ENCODE peak calls at places on chromosomes 12 and 14, in six cellular contexts. F, C, K, G, E and P are unnamed samples.

GRCh38 chr14:22403286-22403685 is 185.7 kb downstream of the DAD1 start:
- DNase-seq in F (no peak), C (no peak), K (no peak), G (no peak), E (no peak), P (no peak)

GRCh38 chr14:74085047-74085637 is 386 bp downstream of the LIN52 start:
- DNase-seq in F (peak), C (no peak), K (no peak), G (no peak), E (no peak), P (peak)

GRCh38 chr12:916712-917445 is 32.6 kb downstream of the RAD52 start:
- DNase-seq in F (no peak), C (no peak), K (no peak), G (no peak), E (no peak), P (no peak)

GRCh38 chr14:82449926-82450325 is 916.3 kb upstream of the SEL1L start:
- DNase-seq in F (no peak), C (no peak), K (no peak), G (no peak), E (no peak), P (no peak)

GRCh38 chr12:125518074-125518473 is 452.8 kb downstream of the AACS start:
- DNase-seq in F (no peak), C (no peak), K (no peak), G (no peak), E (no peak), P (no peak)

GRCh38 chr12:93794738-93795137 is 117.6 kb downstream of the CRADD start:
- DNase-seq in F (no peak), C (no peak), K (no peak), G (no peak), E (no peak), P (no peak)

GRCh38 chr12:116247377-116247776 is 30.1 kb downstream of the MED13L start:
- DNase-seq in F (peak), C (no peak), K (no peak), G (no peak), E (no peak), P (no peak)

GRCh38 chr12:29317556-29318363 is 63.2 kb downstream of the ERGIC2 start:
- DNase-seq in F (peak), C (peak), K (no peak), G (no peak), E (no peak), P (peak)

GRCh38 chr12:93790472-93791152 is 113.4 kb downstream of the CRADD start:
- DNase-seq in F (peak), C (no peak), K (no peak), G (no peak), E (no peak), P (peak)

GRCh38 chr14:92105845-92106094 is 612 bp downstream of the ATXN3 start:
- DNase-seq in F (peak), C (peak), K (peak), G (peak), E (peak), P (peak)

GRCh38 chr12:12946686-12947355 is 5.1 kb downstream of the GPRC5D start:
- DNase-seq in F (no peak), C (no peak), K (no peak), G (no peak), E (no peak), P (peak)

GRCh38 chr12:50174971-50175715 is 8.0 kb upstream of the CERS5 start:
- DNase-seq in F (peak), C (no peak), K (no peak), G (no peak), E (no peak), P (peak)

GRCh38 chr14:70735043-70735442 is 74.3 kb downstream of the MAP3K9 start:
- DNase-seq in F (peak), C (no peak), K (no peak), G (no peak), E (no peak), P (no peak)

GRCh38 chr14:24273422-24273998 is 2.1 kb upstream of the RABGGTA start:
- DNase-seq in F (no peak), C (no peak), K (no peak), G (no peak), E (no peak), P (no peak)

GRCh38 chr14:79196216-79196615 is 1015.1 kb downstream of the DIO2 start:
- DNase-seq in F (no peak), C (no peak), K (no peak), G (no peak), E (no peak), P (no peak)

GRCh38 chr14:75982724-75983358 is 1.0 kb upstream of the TGFB3 start:
- DNase-seq in F (peak), C (peak), K (no peak), G (peak), E (no peak), P (peak)

GRCh38 chr12:132366341-132366861 is 37.0 kb upstream of the GALNT9 start:
- DNase-seq in F (no peak), C (no peak), K (peak), G (no peak), E (no peak), P (no peak)

GRCh38 chr14:83779266-83779665 is 1750.7 kb upstream of the FLRT2 start:
- DNase-seq in F (peak), C (no peak), K (no peak), G (no peak), E (no peak), P (peak)

GRCh38 chr14:63650336-63650952 is 8.8 kb upstream of the WDR89 start:
- DNase-seq in F (peak), C (no peak), K (no peak), G (peak), E (no peak), P (peak)

GRCh38 chr12:120783197-120783596 is 57.6 kb downstream of the ACADS start:
- DNase-seq in F (peak), C (no peak), K (no peak), G (no peak), E (no peak), P (peak)

GRCh38 chr12:7856516-7856915 is 16.2 kb downstream of the SLC2A14 start:
- DNase-seq in F (no peak), C (no peak), K (no peak), G (no peak), E (no peak), P (no peak)

GRCh38 chr12:76720068-76720467 is 43.8 kb upstream of the ZDHHC17 start:
- DNase-seq in F (no peak), C (no peak), K (no peak), G (no peak), E (no peak), P (peak)

GRCh38 chr12:96247567-96247962 is 53.4 kb downstream of the ELK3 start:
- DNase-seq in F (no peak), C (no peak), K (no peak), G (no peak), E (no peak), P (no peak)

GRCh38 chr12:25728196-25728595 is 175.1 kb upstream of the LMNTD1 start:
- DNase-seq in F (peak), C (no peak), K (no peak), G (no peak), E (no peak), P (no peak)

GRCh38 chr12:96155181-96155580 is 39.0 kb upstream of the ELK3 start:
- DNase-seq in F (no peak), C (no peak), K (no peak), G (no peak), E (no peak), P (no peak)

GRCh38 chr14:93331375-93332031 is 1.3 kb downstream of the BTBD7 start:
- DNase-seq in F (no peak), C (peak), K (peak), G (peak), E (no peak), P (no peak)

GRCh38 chr12:104462931-104463339 is 6.2 kb downstream of the CHST11 start:
- DNase-seq in F (peak), C (peak), K (no peak), G (no peak), E (no peak), P (no peak)

GRCh38 chr14:71371711-71372396 is 464.6 kb downstream of the PCNX1 start:
- DNase-seq in F (peak), C (no peak), K (no peak), G (no peak), E (no peak), P (peak)

GRCh38 chr12:88579572-88579940 is 715 bp downstream of the KITLG start:
- DNase-seq in F (no peak), C (peak), K (peak), G (peak), E (no peak), P (no peak)

GRCh38 chr12:2977776-2978175 is 18.6 kb downstream of the TEAD4 start:
- DNase-seq in F (no peak), C (no peak), K (no peak), G (no peak), E (no peak), P (no peak)

GRCh38 chr12:118119449-118119879 is 15.7 kb upstream of the VSIG10 start:
- DNase-seq in F (no peak), C (no peak), K (no peak), G (no peak), E (no peak), P (no peak)

GRCh38 chr12:70196732-70197361 is 46.4 kb upstream of the CNOT2 start:
- DNase-seq in F (peak), C (no peak), K (no peak), G (no peak), E (no peak), P (peak)

GRCh38 chr14:105199093-105199492 is 18.0 kb upstream of the NUDT14 start:
- DNase-seq in F (peak), C (no peak), K (no peak), G (no peak), E (no peak), P (no peak)

GRCh38 chr12:52246720-52247621 is 13.9 kb downstream of the KRT7 start:
- DNase-seq in F (no peak), C (no peak), K (no peak), G (no peak), E (no peak), P (no peak)

GRCh38 chr14:76045773-76046172 is 60.2 kb downstream of the IFT43 start:
- DNase-seq in F (no peak), C (no peak), K (no peak), G (no peak), E (no peak), P (no peak)

GRCh38 chr14:100906420-100906819 is 2.9 kb upstream of the RTL1 start:
- DNase-seq in F (no peak), C (no peak), K (no peak), G (peak), E (no peak), P (no peak)
- TF ChIP-seq CTCF in F (no peak), C (no peak), K (no peak), G (no peak), E (no peak), P (no peak)

GRCh38 chr12:27552886-27553560 is 29.0 kb downstream of the PPFIBP1 start:
- DNase-seq in F (no peak), C (no peak), K (no peak), G (no peak), E (no peak), P (no peak)

GRCh38 chr12:27554003-27554402 is 30.0 kb downstream of the PPFIBP1 start:
- DNase-seq in F (peak), C (no peak), K (no peak), G (no peak), E (no peak), P (no peak)

GRCh38 chr12:27555928-27556778 is 32.1 kb downstream of the PPFIBP1 start:
- DNase-seq in F (peak), C (no peak), K (no peak), G (no peak), E (no peak), P (peak)

GRCh38 chr12:27554421-27555186 is 30.6 kb downstream of the PPFIBP1 start:
- DNase-seq in F (peak), C (peak), K (no peak), G (no peak), E (no peak), P (peak)

DNA sequence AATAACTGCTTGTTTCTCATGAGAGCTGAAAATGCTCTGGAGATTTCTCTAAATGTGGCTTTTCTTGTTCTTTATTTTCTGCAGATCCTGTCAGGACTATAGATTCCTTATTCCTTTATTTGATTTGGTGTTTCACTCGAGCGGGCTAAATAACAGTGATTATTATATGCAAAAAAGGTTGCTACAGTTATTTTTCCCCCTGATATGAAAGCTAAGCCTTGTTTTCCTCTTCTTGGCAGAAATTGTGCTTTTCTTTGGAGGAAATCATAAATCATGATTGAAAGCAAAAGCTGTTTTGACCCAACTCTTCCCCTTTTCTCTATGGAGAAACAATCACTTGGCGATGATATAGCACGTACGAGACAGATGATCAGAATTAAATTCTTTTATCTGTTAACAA is 31.3 kb downstream of the PPFIBP1 start:
- DNase-seq in F (no peak), C (no peak), K (no peak), G (no peak), E (no peak), P (no peak)
- H3K4me3 ChIP-seq in F (no peak), C (no peak), K (no peak), G (peak), E (peak), P (peak)

DNA sequence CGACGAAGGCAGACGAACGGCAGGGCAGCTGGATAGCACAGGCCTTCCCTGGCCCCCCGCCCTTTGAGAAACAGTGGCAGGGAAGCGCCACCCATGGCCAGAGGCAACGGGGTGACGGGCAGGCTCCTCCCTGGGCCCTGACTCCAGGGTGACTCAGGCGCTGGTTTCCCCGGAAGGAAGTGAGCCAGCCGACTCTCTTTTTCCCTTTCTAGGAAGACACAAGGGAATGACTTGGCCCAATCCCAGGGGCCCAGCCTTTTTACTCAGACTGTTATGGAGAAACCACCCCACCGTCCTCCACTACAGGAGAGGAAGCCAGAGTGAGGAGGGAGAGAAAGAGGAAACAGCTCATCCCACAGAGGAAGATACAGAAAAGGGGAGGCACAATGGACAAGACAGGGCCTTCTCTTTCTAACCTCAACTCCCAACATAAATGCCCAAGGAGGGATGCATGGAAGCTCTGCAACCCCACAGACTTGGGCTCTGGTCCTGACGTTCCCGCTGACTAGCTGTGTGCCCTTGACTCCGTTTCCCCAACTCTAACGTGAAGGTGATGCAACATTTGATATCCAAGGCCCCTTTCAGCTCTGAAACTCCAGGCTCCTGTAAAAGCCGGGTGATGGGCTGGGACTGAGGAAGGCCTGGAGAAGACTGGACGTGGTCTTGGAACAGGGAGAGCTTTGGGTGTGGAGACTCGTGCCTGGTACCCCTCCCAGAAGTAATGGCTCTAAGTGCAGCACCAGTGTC is 27.9 kb downstream of the ACTN1 start:
- DNase-seq in F (peak), C (peak), K (peak), G (peak), E (no peak), P (peak)
- TF ChIP-seq CTCF in F (no peak), C (no peak), K (no peak), G (no peak), E (no peak), P (no peak)

GRCh38 chr14:96207686-96208085 is 3.0 kb downstream of the BDKRB2 start:
- DNase-seq in F (no peak), C (no peak), K (no peak), G (no peak), E (no peak), P (no peak)
- H3K4me3 ChIP-seq in F (no peak), C (no peak), K (no peak), G (no peak), E (peak), P (no peak)

DNA sequence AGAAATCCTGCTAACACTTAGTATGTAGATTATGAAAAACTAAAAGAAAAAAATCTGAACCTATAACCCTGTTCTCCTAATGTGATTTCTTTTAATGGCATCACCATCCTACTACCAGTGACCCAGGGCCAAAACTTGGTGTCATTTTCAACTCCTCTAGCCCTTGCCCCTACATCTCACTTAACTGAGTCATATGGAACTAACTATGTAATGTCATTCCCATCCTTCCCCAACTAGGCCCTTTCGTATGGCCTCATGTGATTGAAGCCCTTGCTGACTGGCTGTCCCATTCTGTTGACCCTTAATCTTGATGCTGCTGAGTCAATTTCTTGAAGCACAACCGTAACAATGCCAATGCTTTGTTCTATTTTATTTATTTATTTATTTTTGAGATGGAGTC is 7.6 kb downstream of the DMAC2L start:
- DNase-seq in F (no peak), C (no peak), K (no peak), G (no peak), E (no peak), P (no peak)
- TF ChIP-seq CTCF in F (no peak), C (no peak), K (no peak), G (no peak), E (no peak), P (no peak)

DNA sequence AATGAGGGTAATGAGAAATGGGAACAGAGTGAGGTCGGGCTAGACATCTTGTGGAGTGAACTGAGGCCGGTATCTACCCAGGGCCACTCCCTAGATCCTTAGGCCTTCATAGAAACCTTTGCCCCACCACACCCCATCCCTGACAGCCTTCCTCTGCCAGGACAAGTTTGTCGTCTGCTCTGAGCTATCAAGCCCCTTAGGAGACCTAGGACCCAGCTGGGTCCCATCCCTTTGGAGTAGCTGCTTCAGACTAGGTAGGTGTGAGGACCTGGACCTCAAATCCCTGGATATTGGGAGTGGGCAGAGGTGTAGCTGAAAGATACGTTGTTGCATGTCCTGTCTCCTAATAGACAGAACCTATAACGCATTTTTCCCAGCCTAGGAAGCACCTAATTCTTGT is at the start of gene TMEM253:
- DNase-seq in F (no peak), C (peak), K (no peak), G (no peak), E (no peak), P (no peak)
- H3K4me3 ChIP-seq in F (no peak), C (no peak), K (no peak), G (no peak), E (no peak), P (no peak)

GRCh38 chr12:34306133-34306830 is 284.0 kb downstream of the ALG10 start:
- DNase-seq in F (no peak), C (no peak), K (no peak), G (no peak), E (no peak), P (no peak)
- TF ChIP-seq CTCF in F (no peak), C (no peak), K (no peak), G (no peak), E (no peak), P (no peak)

DNA sequence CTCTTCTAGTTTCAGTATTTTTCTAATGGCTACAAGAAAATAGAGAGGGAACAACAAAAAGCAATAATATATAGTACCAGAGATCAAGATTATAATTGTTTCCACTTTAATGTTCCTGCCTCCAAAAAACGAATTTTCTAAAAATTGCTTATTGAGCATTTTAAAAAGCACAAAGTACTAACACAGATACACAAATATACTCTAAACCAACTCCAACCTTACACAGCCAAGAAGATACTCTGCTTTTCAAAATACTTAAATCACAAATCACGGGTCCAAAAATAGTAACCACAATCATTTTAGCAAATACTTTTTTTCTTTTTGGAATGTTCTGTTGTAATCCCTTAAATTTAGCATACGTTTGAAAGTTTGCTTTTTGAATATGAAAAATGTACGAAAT is 2.0 kb downstream of the YAF2 start:
- DNase-seq in F (no peak), C (no peak), K (no peak), G (no peak), E (no peak), P (peak)
- H3K4me3 ChIP-seq in F (no peak), C (no peak), K (no peak), G (no peak), E (peak), P (no peak)

GRCh38 chr12:100733817-100734593 is 60.6 kb upstream of the ANO4 start:
- DNase-seq in F (peak), C (no peak), K (no peak), G (no peak), E (no peak), P (peak)
- TF ChIP-seq CTCF in F (peak), C (peak), K (no peak), G (peak), E (peak), P (peak)